ENCODE peak calls at places on chromosomes 16 and 17, in five cellular contexts. L is amniotic epithelial cell, Z is SW480, T is thoracic aorta, Q is NCI-H1105. X is an unnamed sample.

GRCh38 chr16:51545951-51546350 is 394.9 kb upstream of the SALL1 start:
- DNase-seq in L (peak), Z (no peak), T (no peak), Q (no peak), X (no peak)

GRCh38 chr16:3788711-3789374 is 71.5 kb upstream of the TRAP1 start:
- DNase-seq in L (no peak), Z (no peak), T (no peak), Q (no peak), X (no peak)

GRCh38 chr16:4385066-4385788 is 13.6 kb downstream of the VASN start:
- DNase-seq in L (no peak), Z (no peak), T (no peak), Q (no peak), X (no peak)

GRCh38 chr17:71632328-71632727 is 488.5 kb upstream of the SOX9 start:
- DNase-seq in L (peak), Z (peak), T (no peak), Q (peak), X (no peak)

GRCh38 chr17:2186937-2187336 is 116.6 kb downstream of the SMG6 start:
- DNase-seq in L (no peak), Z (no peak), T (no peak), Q (no peak), X (no peak)

GRCh38 chr17:47847341-47848197 is 3.4 kb downstream of the SP6 start:
- DNase-seq in L (no peak), Z (no peak), T (no peak), Q (no peak), X (no peak)

GRCh38 chr17:42667088-42667951 is 8.2 kb downstream of the TUBG2 start:
- DNase-seq in L (peak), Z (peak), T (no peak), Q (no peak), X (no peak)

GRCh38 chr17:48575066-48575582 is 3.0 kb downstream of the HOXB4 start:
- DNase-seq in L (peak), Z (peak), T (no peak), Q (no peak), X (no peak)

GRCh38 chr17:29042679-29043538 is at the start of gene PIPOX:
- DNase-seq in L (peak), Z (peak), T (no peak), Q (peak), X (no peak)

GRCh38 chr17:41957058-41957868 is 9.3 kb upstream of the CNP start:
- DNase-seq in L (peak), Z (no peak), T (no peak), Q (no peak), X (no peak)

GRCh38 chr16:47976609-47977180 is 179.1 kb downstream of the ABCC12 start:
- DNase-seq in L (no peak), Z (no peak), T (no peak), Q (no peak), X (no peak)

GRCh38 chr16:16064874-16065384 is 115.5 kb downstream of the ABCC1 start:
- DNase-seq in L (no peak), Z (no peak), T (no peak), Q (no peak), X (no peak)

GRCh38 chr16:1224558-1224957 is 510 bp downstream of the TPSG1 start:
- DNase-seq in L (no peak), Z (no peak), T (no peak), Q (no peak), X (no peak)

GRCh38 chr16:28873543-28874201 is 4.6 kb upstream of the ATP2A1 start:
- DNase-seq in L (no peak), Z (no peak), T (no peak), Q (no peak), X (peak)

GRCh38 chr17:41724476-41725030 is 9.9 kb downstream of the HAP1 start:
- DNase-seq in L (no peak), Z (no peak), T (no peak), Q (no peak), X (no peak)

GRCh38 chr16:17273142-17273561 is 197.6 kb downstream of the XYLT1 start:
- DNase-seq in L (peak), Z (peak), T (no peak), Q (no peak), X (no peak)

GRCh38 chr16:8026450-8026849 is 563.9 kb downstream of the TMEM114 start:
- DNase-seq in L (no peak), Z (peak), T (no peak), Q (no peak), X (no peak)

GRCh38 chr17:59347975-59348391 is 16.5 kb downstream of the YPEL2 start:
- DNase-seq in L (no peak), Z (no peak), T (no peak), Q (no peak), X (no peak)

GRCh38 chr16:49918257-49918656 is 62.3 kb upstream of the ZNF423 start:
- DNase-seq in L (no peak), Z (no peak), T (no peak), Q (no peak), X (no peak)

GRCh38 chr16:22386976-22387375 is 12.6 kb upstream of the CDR2 start:
- DNase-seq in L (peak), Z (peak), T (no peak), Q (no peak), X (no peak)

GRCh38 chr17:38705803-38706624 is 941 bp downstream of the MLLT6 start:
- DNase-seq in L (no peak), Z (peak), T (no peak), Q (peak), X (no peak)

GRCh38 chr17:78737332-78737731 is 44.7 kb downstream of the CYTH1 start:
- DNase-seq in L (peak), Z (peak), T (no peak), Q (peak), X (no peak)

GRCh38 chr16:12087901-12088364 is 111.4 kb downstream of the SNX29 start:
- DNase-seq in L (no peak), Z (peak), T (no peak), Q (peak), X (no peak)